ENCODE peak calls at places on chromosomes 11 and 22, in four cellular contexts. M is IMR-90, U is PC-9, H is fibroblast of lung. Q is an unnamed sample. For H4K20me1, the result is how much of the 10 kb centered on the place peaks cover.

GRCh38 chr11:103671143-103671651 is 365.2 kb upstream of the DDI1 start:
- DNase-seq in H (no peak), U (no peak), M (no peak), Q (no peak)

GRCh38 chr22:47388778-47389177 is 626.3 kb downstream of the TBC1D22A start:
- DNase-seq in H (no peak), U (no peak), M (no peak), Q (no peak)

GRCh38 chr11:26844963-26845362 is 123.1 kb upstream of the SLC5A12 start:
- DNase-seq in H (no peak), M (no peak), U (no peak), Q (no peak)

GRCh38 chr11:8262552-8263108 is 1.0 kb downstream of the LMO1 start:
- DNase-seq in M (peak), U (peak), H (peak), Q (peak)

GRCh38 chr11:114262681-114263509 is 33.3 kb upstream of the NNMT start:
- DNase-seq in U (no peak), M (peak), H (peak), Q (peak)

GRCh38 chr22:18976197-18976751 is 40.2 kb upstream of the PRODH start:
- DNase-seq in U (no peak), H (no peak), M (no peak), Q (no peak)

GRCh38 chr11:130001491-130002351 is 914 bp downstream of the PRDM10 start:
- DNase-seq in H (peak), U (peak), M (peak), Q (peak)

GRCh38 chr11:31863170-31863929 is 52.2 kb upstream of the PAX6 start:
- DNase-seq in U (no peak), M (no peak), H (no peak), Q (no peak)

GRCh38 chr11:110490886-110491285 is 61.1 kb downstream of the FDX1 start:
- DNase-seq in M (peak), U (no peak), H (peak), Q (peak)

GRCh38 chr11:18769802-18770456 is 21.7 kb downstream of the PTPN5 start:
- DNase-seq in M (no peak), H (no peak), U (no peak), Q (no peak)

GRCh38 chr11:18490319-18490718 is 34.7 kb downstream of the LDHAL6A start:
- DNase-seq in U (peak), M (peak), H (no peak), Q (no peak)

GRCh38 chr11:128476729-128477128 is 110.6 kb downstream of the ETS1 start:
- DNase-seq in U (no peak), M (no peak), H (no peak), Q (no peak)

GRCh38 chr11:103532133-103532788 is 423.0 kb downstream of the DYNC2H1 start:
- DNase-seq in H (peak), M (peak), U (no peak), Q (peak)

GRCh38 chr11:110338684-110339083 is 42.3 kb upstream of the RDX start:
- DNase-seq in H (no peak), M (no peak), U (no peak), Q (no peak)

GRCh38 chr11:2651826-2652237 is 48.0 kb downstream of the KCNQ1OT1 start:
- DNase-seq in H (no peak), M (no peak), U (no peak), Q (no peak)

GRCh38 chr22:46089426-46090041 is 60.8 kb upstream of the PPARA start:
- DNase-seq in U (no peak), H (no peak), M (no peak), Q (peak)

GRCh38 chr22:30116362-30117117 is 36.3 kb downstream of the HORMAD2 start:
- DNase-seq in H (peak), M (peak), U (no peak), Q (peak)

GRCh38 chr11:8721740-8722139 is 39.1 kb downstream of the RPL27A start:
- DNase-seq in M (no peak), H (peak), U (peak), Q (no peak)

GRCh38 chr11:1487851-1488574 is 1.4 kb upstream of the MOB2 start:
- DNase-seq in U (no peak), M (no peak), H (no peak), Q (no peak)

GRCh38 chr11:65422633-65423515 is at the start of gene NEAT1:
- DNase-seq in U (peak), H (peak), M (peak), Q (peak)

GRCh38 chr11:128837627-128838026 is 29.5 kb downstream of the KCNJ1 start:
- DNase-seq in H (no peak), M (no peak), U (no peak), Q (no peak)

GRCh38 chr11:126925321-126926093 is 75.1 kb downstream of the KIRREL3 start:
- DNase-seq in H (no peak), M (peak), U (no peak), Q (peak)

GRCh38 chr11:102762414-102762813 is 18.0 kb downstream of the MMP10 start:
- DNase-seq in U (no peak), M (peak), H (peak), Q (peak)

GRCh38 chr11:2305862-2306823 is 4.3 kb downstream of the TSPAN32 start:
- DNase-seq in U (no peak), H (peak), M (peak), Q (no peak)

GRCh38 chr11:116035972-116036371 is 531.8 kb upstream of the CADM1 start:
- DNase-seq in H (no peak), U (no peak), M (no peak), Q (no peak)

GRCh38 chr22:49334976-49335375 is 492.7 kb downstream of the BRD1 start:
- DNase-seq in H (no peak), U (no peak), M (no peak), Q (no peak)

GRCh38 chr11:111206472-111206871 is 39.1 kb upstream of the POU2AF2 start:
- DNase-seq in U (no peak), H (peak), M (peak), Q (peak)

GRCh38 chr22:47163481-47163875 is 401.0 kb downstream of the TBC1D22A start:
- DNase-seq in M (no peak), U (no peak), H (no peak), Q (no peak)

GRCh38 chr22:41976070-41976901 is 7.0 kb downstream of the SEPTIN3 start:
- DNase-seq in H (no peak), U (peak), M (no peak), Q (no peak)

GRCh38 chr11:114228401-114229061 is 67.7 kb upstream of the NNMT start:
- DNase-seq in H (no peak), U (no peak), M (no peak), Q (no peak)

GRCh38 chr11:45847908-45848316 is 637 bp downstream of the CRY2 start:
- DNase-seq in U (peak), M (peak), H (peak), Q (peak)

GRCh38 chr11:65431452-65432132 is 9.0 kb downstream of the NEAT1 start:
- DNase-seq in M (peak), H (peak), U (no peak), Q (peak)

GRCh38 chr22:24420072-24420976 is 7.1 kb upstream of the ADORA2A start:
- DNase-seq in M (no peak), U (no peak), H (no peak), Q (no peak)

DNA sequence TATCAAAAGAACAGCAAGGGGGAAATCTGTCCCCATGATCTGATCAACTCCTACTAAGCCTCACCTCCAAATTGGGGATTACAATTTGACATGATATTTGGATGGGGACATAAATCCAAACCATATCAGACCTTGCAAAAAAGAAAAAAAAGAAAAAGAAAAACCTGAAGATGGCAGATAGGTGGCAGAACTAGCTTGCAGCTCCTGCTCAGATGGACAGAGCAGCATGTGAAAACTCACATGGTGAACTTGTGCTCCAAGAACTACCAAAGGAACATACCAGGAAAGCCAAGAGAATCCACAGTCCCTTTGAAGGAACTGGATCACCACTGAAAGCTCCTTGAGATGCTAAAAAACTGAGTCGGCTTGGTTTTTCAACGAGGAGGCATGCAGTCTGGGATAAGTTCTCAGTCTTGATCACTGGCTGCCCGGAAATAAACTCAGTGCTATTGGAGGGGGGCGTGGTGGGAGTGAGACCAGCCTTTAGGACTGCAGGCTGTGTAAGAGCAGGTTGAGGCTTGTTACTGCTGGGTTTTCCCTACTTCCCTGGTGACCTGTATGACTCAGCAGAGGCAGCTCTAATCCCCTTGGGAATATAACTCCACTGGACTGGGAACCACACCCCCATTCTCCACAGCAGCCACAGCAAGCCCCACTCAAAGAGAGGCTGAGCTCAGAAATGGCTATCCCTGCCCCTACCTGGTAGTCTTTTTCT is 358.3 kb upstream of the ARHGAP42 start:
- DNase-seq in U (peak), M (peak), H (peak), Q (peak)
- TF ChIP-seq CTCF in U (no peak), M (no peak), H (no peak), Q (peak)

GRCh38 chr11:77400306-77400705 is 73.6 kb downstream of the PAK1 start:
- DNase-seq in H (no peak), M (no peak), U (no peak), Q (no peak)
- H4K20me1 ChIP-seq in H (under half), M (under half), U (under half), Q (under half)

GRCh38 chr22:20008221-20008995 is 8.2 kb downstream of the ARVCF start:
- DNase-seq in H (no peak), U (no peak), M (no peak), Q (no peak)
- TF ChIP-seq CTCF in H (no peak), U (no peak), M (no peak), Q (no peak)

GRCh38 chr11:70409871-70410270 is 11.5 kb downstream of the CTTN start:
- DNase-seq in M (no peak), H (no peak), U (no peak), Q (no peak)

GRCh38 chr11:70407814-70408213 is 9.5 kb downstream of the CTTN start:
- DNase-seq in H (no peak), U (no peak), M (no peak), Q (no peak)

GRCh38 chr11:70411713-70412452 is 13.6 kb downstream of the CTTN start:
- DNase-seq in U (no peak), M (no peak), H (no peak), Q (no peak)

GRCh38 chr11:70409437-70409836 is 11.1 kb downstream of the CTTN start:
- DNase-seq in H (no peak), M (no peak), U (no peak), Q (no peak)

DNA sequence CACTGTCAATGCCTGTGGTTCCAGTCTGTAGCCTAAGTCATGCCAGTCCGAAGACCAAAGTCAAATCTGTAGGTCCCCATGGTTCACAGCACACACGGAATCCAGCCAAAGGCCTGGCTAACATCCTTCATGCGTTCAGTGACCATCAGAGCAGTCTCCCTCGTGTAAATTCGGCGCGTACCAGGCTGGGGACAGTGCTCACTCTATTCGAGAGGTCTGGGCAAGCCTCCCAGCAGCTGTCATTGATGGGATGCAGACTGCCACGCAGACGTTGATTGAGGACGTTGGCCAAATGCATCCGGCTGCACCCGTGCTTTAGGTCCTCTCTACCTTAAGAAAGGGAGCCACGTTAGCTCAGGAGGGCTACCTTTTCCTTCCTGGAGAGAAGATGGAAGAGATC is 11.9 kb downstream of the CTTN start:
- DNase-seq in H (no peak), M (no peak), U (no peak), Q (no peak)
- H4K20me1 ChIP-seq in H (under half), M (half or more), U (half or more), Q (under half)

GRCh38 chr11:35232961-35233360 is 94.0 kb downstream of the CD44 start:
- DNase-seq in H (peak), U (no peak), M (peak), Q (no peak)
- TF ChIP-seq CTCF in H (no peak), U (no peak), M (no peak), Q (no peak)

GRCh38 chr11:120188371-120188770 is 22.5 kb upstream of the OAF start:
- DNase-seq in U (no peak), M (no peak), H (no peak), Q (no peak)

GRCh38 chr11:120186799-120187591 is 23.8 kb upstream of the OAF start:
- DNase-seq in M (peak), H (no peak), U (no peak), Q (peak)

GRCh38 chr11:120191058-120191457 is 19.8 kb upstream of the OAF start:
- DNase-seq in M (no peak), U (no peak), H (no peak), Q (no peak)

GRCh38 chr11:120186408-120186798 is 24.4 kb upstream of the OAF start:
- DNase-seq in U (no peak), H (no peak), M (no peak), Q (no peak)

GRCh38 chr11:120188831-120189455 is 21.9 kb upstream of the OAF start:
- DNase-seq in M (no peak), H (no peak), U (no peak), Q (no peak)
- H4K20me1 ChIP-seq in M (under half), H (under half), U (under half), Q (under half)

Q was measured in mammary epithelial cell.